ENCODE peak calls at places on chromosomes 16 and 17, in seven cellular contexts. One of them, this sample, is unnamed.

GRCh38 chr16:79395631-79396030 is 204.9 kb downstream of the MAF start:
- DNase-seq in GM06990: no peak
- DNase-seq in HFF-Myc: no peak
- DNase-seq in heart left ventricle: no peak
- DNase-seq in psoas muscle: no peak
- DNase-seq in prostate gland: no peak
- DNase-seq in cardiac fibroblast: no peak
- DNase-seq in this sample: no peak

GRCh38 chr17:39676198-39676819 is 8.1 kb downstream of the PNMT start:
- DNase-seq in prostate gland: peak
- DNase-seq in HFF-Myc: no peak
- DNase-seq in psoas muscle: peak
- DNase-seq in heart left ventricle: peak
- DNase-seq in cardiac fibroblast: peak
- DNase-seq in GM06990: peak
- DNase-seq in this sample: no peak

GRCh38 chr16:74738134-74738541 is 36.5 kb downstream of the FA2H start:
- DNase-seq in heart left ventricle: no peak
- DNase-seq in HFF-Myc: no peak
- DNase-seq in cardiac fibroblast: no peak
- DNase-seq in prostate gland: no peak
- DNase-seq in GM06990: no peak
- DNase-seq in psoas muscle: peak
- DNase-seq in this sample: no peak

GRCh38 chr17:42279776-42280630 is 3.8 kb upstream of the STAT5B start:
- DNase-seq in prostate gland: no peak
- DNase-seq in GM06990: no peak
- DNase-seq in heart left ventricle: no peak
- DNase-seq in psoas muscle: no peak
- DNase-seq in HFF-Myc: no peak
- DNase-seq in cardiac fibroblast: no peak
- DNase-seq in this sample: no peak

GRCh38 chr16:56776562-56776961 is 46.6 kb downstream of the NUP93 start:
- DNase-seq in HFF-Myc: peak
- DNase-seq in prostate gland: peak
- DNase-seq in cardiac fibroblast: peak
- DNase-seq in heart left ventricle: peak
- DNase-seq in GM06990: no peak
- DNase-seq in psoas muscle: peak
- DNase-seq in this sample: no peak

GRCh38 chr16:72666267-72666666 is 381.7 kb downstream of the ZFHX3 start:
- DNase-seq in psoas muscle: no peak
- DNase-seq in prostate gland: no peak
- DNase-seq in HFF-Myc: no peak
- DNase-seq in GM06990: no peak
- DNase-seq in cardiac fibroblast: peak
- DNase-seq in heart left ventricle: no peak
- DNase-seq in this sample: no peak

GRCh38 chr17:77100009-77100408 is 40.8 kb upstream of the SEC14L1 start:
- DNase-seq in psoas muscle: peak
- DNase-seq in heart left ventricle: peak
- DNase-seq in GM06990: no peak
- DNase-seq in cardiac fibroblast: no peak
- DNase-seq in HFF-Myc: no peak
- DNase-seq in prostate gland: no peak
- DNase-seq in this sample: no peak

GRCh38 chr17:31907342-31907975 is 6.0 kb upstream of the UTP6 start:
- DNase-seq in cardiac fibroblast: peak
- DNase-seq in psoas muscle: no peak
- DNase-seq in prostate gland: peak
- DNase-seq in GM06990: no peak
- DNase-seq in heart left ventricle: peak
- DNase-seq in HFF-Myc: no peak
- DNase-seq in this sample: no peak

GRCh38 chr16:50491516-50491915 is 56.7 kb upstream of the NKD1 start:
- DNase-seq in prostate gland: no peak
- DNase-seq in GM06990: no peak
- DNase-seq in psoas muscle: no peak
- DNase-seq in heart left ventricle: no peak
- DNase-seq in cardiac fibroblast: no peak
- DNase-seq in HFF-Myc: no peak
- DNase-seq in this sample: no peak

GRCh38 chr16:17346441-17346773 is 124.4 kb downstream of the XYLT1 start:
- DNase-seq in cardiac fibroblast: no peak
- DNase-seq in psoas muscle: no peak
- DNase-seq in heart left ventricle: no peak
- DNase-seq in GM06990: no peak
- DNase-seq in HFF-Myc: no peak
- DNase-seq in prostate gland: no peak
- DNase-seq in this sample: no peak

GRCh38 chr17:21199311-21199710 is 14.7 kb downstream of the TMEM11 start:
- DNase-seq in prostate gland: no peak
- DNase-seq in cardiac fibroblast: peak
- DNase-seq in GM06990: no peak
- DNase-seq in HFF-Myc: no peak
- DNase-seq in heart left ventricle: no peak
- DNase-seq in psoas muscle: no peak
- DNase-seq in this sample: no peak

GRCh38 chr17:68326681-68327080 is 35.4 kb downstream of the ARSG start:
- DNase-seq in GM06990: no peak
- DNase-seq in psoas muscle: no peak
- DNase-seq in cardiac fibroblast: no peak
- DNase-seq in prostate gland: no peak
- DNase-seq in HFF-Myc: no peak
- DNase-seq in heart left ventricle: no peak
- DNase-seq in this sample: no peak

GRCh38 chr16:15553313-15554088 is 89.5 kb downstream of the MARF1 start:
- DNase-seq in cardiac fibroblast: no peak
- DNase-seq in heart left ventricle: no peak
- DNase-seq in prostate gland: no peak
- DNase-seq in GM06990: no peak
- DNase-seq in psoas muscle: no peak
- DNase-seq in HFF-Myc: no peak
- DNase-seq in this sample: no peak

GRCh38 chr17:51813166-51813783 is 345.2 kb downstream of the CA10 start:
- DNase-seq in cardiac fibroblast: no peak
- DNase-seq in prostate gland: no peak
- DNase-seq in HFF-Myc: no peak
- DNase-seq in psoas muscle: no peak
- DNase-seq in GM06990: no peak
- DNase-seq in heart left ventricle: no peak
- DNase-seq in this sample: no peak

GRCh38 chr17:12726131-12726530 is 60.4 kb downstream of the MYOCD start:
- DNase-seq in cardiac fibroblast: no peak
- DNase-seq in HFF-Myc: no peak
- DNase-seq in psoas muscle: no peak
- DNase-seq in prostate gland: no peak
- DNase-seq in heart left ventricle: no peak
- DNase-seq in GM06990: no peak
- DNase-seq in this sample: no peak

GRCh38 chr17:1871743-1872142 is 41.9 kb downstream of the RPA1 start:
- DNase-seq in heart left ventricle: no peak
- DNase-seq in GM06990: no peak
- DNase-seq in prostate gland: no peak
- DNase-seq in psoas muscle: no peak
- DNase-seq in HFF-Myc: no peak
- DNase-seq in cardiac fibroblast: no peak
- DNase-seq in this sample: no peak

GRCh38 chr16:49194499-49195260 is 87.0 kb downstream of the CBLN1 start:
- DNase-seq in psoas muscle: peak
- DNase-seq in GM06990: no peak
- DNase-seq in heart left ventricle: peak
- DNase-seq in HFF-Myc: no peak
- DNase-seq in cardiac fibroblast: no peak
- DNase-seq in prostate gland: no peak
- DNase-seq in this sample: no peak

GRCh38 chr17:57902800-57903759 is 52.1 kb downstream of the CUEDC1 start:
- DNase-seq in prostate gland: peak
- DNase-seq in GM06990: peak
- DNase-seq in heart left ventricle: peak
- DNase-seq in cardiac fibroblast: peak
- DNase-seq in psoas muscle: peak
- DNase-seq in HFF-Myc: no peak
- DNase-seq in this sample: no peak

GRCh38 chr17:63634163-63634562 is 11.9 kb downstream of the MAP3K3 start:
- DNase-seq in HFF-Myc: no peak
- DNase-seq in prostate gland: no peak
- DNase-seq in GM06990: no peak
- DNase-seq in psoas muscle: no peak
- DNase-seq in heart left ventricle: no peak
- DNase-seq in cardiac fibroblast: peak
- DNase-seq in this sample: no peak

GRCh38 chr17:67629963-67630320 is 87.8 kb upstream of the NOL11 start:
- DNase-seq in GM06990: no peak
- DNase-seq in prostate gland: no peak
- DNase-seq in psoas muscle: no peak
- DNase-seq in heart left ventricle: no peak
- DNase-seq in cardiac fibroblast: peak
- DNase-seq in HFF-Myc: peak
- DNase-seq in this sample: no peak

GRCh38 chr17:74466111-74466784 is at the start of gene CD300A:
- DNase-seq in GM06990: peak
- DNase-seq in HFF-Myc: no peak
- DNase-seq in psoas muscle: peak
- DNase-seq in cardiac fibroblast: no peak
- DNase-seq in prostate gland: no peak
- DNase-seq in heart left ventricle: peak
- DNase-seq in this sample: peak

GRCh38 chr16:70018254-70018653 is 67.1 kb downstream of the CLEC18A start:
- DNase-seq in heart left ventricle: no peak
- DNase-seq in psoas muscle: no peak
- DNase-seq in prostate gland: peak
- DNase-seq in cardiac fibroblast: peak
- DNase-seq in GM06990: no peak
- DNase-seq in HFF-Myc: peak
- DNase-seq in this sample: no peak
- TF ChIP-seq CTCF in heart left ventricle: peak
- TF ChIP-seq CTCF in psoas muscle: no peak
- TF ChIP-seq CTCF in prostate gland: peak
- TF ChIP-seq CTCF in cardiac fibroblast: peak
- TF ChIP-seq CTCF in GM06990: peak
- TF ChIP-seq CTCF in HFF-Myc: peak
- TF ChIP-seq CTCF in this sample: no peak

DNA sequence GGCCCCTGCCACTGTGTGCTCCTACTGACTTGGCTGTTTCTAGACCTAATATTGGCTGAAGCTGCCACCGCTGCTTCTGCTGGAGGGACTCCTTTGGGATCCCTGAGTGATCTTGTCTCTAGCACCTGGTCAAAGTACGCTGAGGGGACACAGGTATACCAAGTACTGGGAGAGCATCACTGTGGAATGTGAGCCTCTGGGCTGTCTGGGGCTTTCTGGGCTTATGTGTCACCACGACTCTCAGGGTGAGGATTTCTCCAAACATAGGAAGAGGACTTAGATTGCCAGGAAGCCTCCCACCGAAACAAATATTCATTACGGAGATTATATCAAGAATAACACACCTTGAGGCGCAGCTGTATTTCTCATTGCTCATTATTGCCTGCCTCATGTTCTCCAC is 435.8 kb downstream of the HS3ST3B1 start:
- DNase-seq in GM06990: no peak
- DNase-seq in heart left ventricle: no peak
- DNase-seq in HFF-Myc: no peak
- DNase-seq in prostate gland: no peak
- DNase-seq in cardiac fibroblast: no peak
- DNase-seq in psoas muscle: no peak
- DNase-seq in this sample: no peak
- TF ChIP-seq CTCF in GM06990: no peak
- TF ChIP-seq CTCF in heart left ventricle: no peak
- TF ChIP-seq CTCF in HFF-Myc: no peak
- TF ChIP-seq CTCF in prostate gland: no peak
- TF ChIP-seq CTCF in cardiac fibroblast: no peak
- TF ChIP-seq CTCF in psoas muscle: no peak
- TF ChIP-seq CTCF in this sample: no peak

GRCh38 chr17:48211011-48211410 is 103.4 kb downstream of the SNX11 start:
- DNase-seq in cardiac fibroblast: no peak
- DNase-seq in prostate gland: no peak
- DNase-seq in heart left ventricle: no peak
- DNase-seq in psoas muscle: no peak
- DNase-seq in HFF-Myc: no peak
- DNase-seq in GM06990: no peak
- DNase-seq in this sample: no peak

GRCh38 chr17:48211787-48212186 is 104.2 kb downstream of the SNX11 start:
- DNase-seq in psoas muscle: no peak
- DNase-seq in cardiac fibroblast: no peak
- DNase-seq in heart left ventricle: no peak
- DNase-seq in HFF-Myc: no peak
- DNase-seq in prostate gland: no peak
- DNase-seq in GM06990: no peak
- DNase-seq in this sample: no peak

GRCh38 chr17:48213797-48214196 is 106.2 kb downstream of the SNX11 start:
- DNase-seq in HFF-Myc: no peak
- DNase-seq in heart left ventricle: no peak
- DNase-seq in cardiac fibroblast: no peak
- DNase-seq in prostate gland: peak
- DNase-seq in psoas muscle: no peak
- DNase-seq in GM06990: no peak
- DNase-seq in this sample: no peak

GRCh38 chr17:48219605-48220004 is 112.0 kb downstream of the SNX11 start:
- DNase-seq in HFF-Myc: no peak
- DNase-seq in cardiac fibroblast: no peak
- DNase-seq in heart left ventricle: no peak
- DNase-seq in prostate gland: no peak
- DNase-seq in GM06990: no peak
- DNase-seq in psoas muscle: no peak
- DNase-seq in this sample: no peak

GRCh38 chr17:48215583-48216139 is 108.1 kb downstream of the SNX11 start:
- DNase-seq in heart left ventricle: no peak
- DNase-seq in cardiac fibroblast: peak
- DNase-seq in prostate gland: no peak
- DNase-seq in psoas muscle: no peak
- DNase-seq in HFF-Myc: no peak
- DNase-seq in GM06990: no peak
- DNase-seq in this sample: no peak
- TF ChIP-seq CTCF in heart left ventricle: peak
- TF ChIP-seq CTCF in cardiac fibroblast: peak
- TF ChIP-seq CTCF in prostate gland: peak
- TF ChIP-seq CTCF in psoas muscle: peak
- TF ChIP-seq CTCF in HFF-Myc: peak
- TF ChIP-seq CTCF in GM06990: peak
- TF ChIP-seq CTCF in this sample: no peak

DNA sequence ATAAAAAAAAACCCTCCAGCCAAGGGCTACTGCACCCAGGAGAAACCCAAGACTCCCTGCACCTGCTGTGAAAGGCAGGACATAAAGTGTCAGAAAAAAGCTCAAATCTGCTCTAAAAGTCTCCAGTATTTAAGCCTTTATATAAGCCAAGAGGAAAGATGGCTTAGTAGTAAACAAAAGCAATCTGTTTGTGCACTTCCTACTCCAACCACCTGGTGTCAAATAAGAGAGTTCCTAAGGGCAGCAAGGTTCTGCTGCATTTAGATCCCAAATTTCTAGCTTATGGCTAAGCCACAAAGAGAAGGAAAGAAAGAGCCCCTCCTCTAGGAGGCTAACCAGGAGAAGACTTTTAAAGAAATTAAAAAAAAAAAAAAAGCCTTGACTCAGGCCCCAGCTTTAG is 20.6 kb downstream of the ACSM1 start:
- DNase-seq in HFF-Myc: no peak
- DNase-seq in prostate gland: no peak
- DNase-seq in psoas muscle: no peak
- DNase-seq in heart left ventricle: no peak
- DNase-seq in GM06990: no peak
- DNase-seq in cardiac fibroblast: no peak
- DNase-seq in this sample: no peak
- TF ChIP-seq CTCF in HFF-Myc: no peak
- TF ChIP-seq CTCF in prostate gland: no peak
- TF ChIP-seq CTCF in psoas muscle: no peak
- TF ChIP-seq CTCF in heart left ventricle: peak
- TF ChIP-seq CTCF in GM06990: no peak
- TF ChIP-seq CTCF in cardiac fibroblast: no peak
- TF ChIP-seq CTCF in this sample: no peak

GRCh38 chr16:27325736-27326135 is 12.0 kb downstream of the IL4R start:
- DNase-seq in cardiac fibroblast: no peak
- DNase-seq in GM06990: no peak
- DNase-seq in prostate gland: no peak
- DNase-seq in heart left ventricle: no peak
- DNase-seq in HFF-Myc: no peak
- DNase-seq in psoas muscle: no peak
- DNase-seq in this sample: no peak
- TF ChIP-seq CTCF in cardiac fibroblast: no peak
- TF ChIP-seq CTCF in GM06990: no peak
- TF ChIP-seq CTCF in prostate gland: no peak
- TF ChIP-seq CTCF in heart left ventricle: no peak
- TF ChIP-seq CTCF in HFF-Myc: no peak
- TF ChIP-seq CTCF in psoas muscle: no peak
- TF ChIP-seq CTCF in this sample: no peak